ENCODE peak calls at places on chromosomes 1 and 21, in nine cellular contexts. G, I, E, D, P, T, W, N and B are unnamed samples.
A peak's percentile ranks its signal among the peaks of the same experiment; 100 is the strongest.

GRCh38 chr1:241611063-241611462 is 29.1 kb downstream of the CHML start:
- DNase-seq in W (peak; percentile 48), T (no peak), P (peak; percentile 37), D (no peak), G (peak; percentile 91), E (no peak), I (peak; percentile 23), N (peak; percentile 49), B (peak; percentile 86)

GRCh38 chr1:85638412-85638811 is 57.9 kb downstream of the CCN1 start:
- DNase-seq in E (no peak), W (no peak), P (no peak), T (no peak), I (no peak), G (no peak), N (no peak), D (no peak), B (no peak)

GRCh38 chr1:64921761-64922160 is 44.6 kb downstream of the JAK1 start:
- DNase-seq in T (no peak), N (no peak), G (no peak), W (no peak), D (no peak), E (no peak), I (no peak), P (no peak), B (no peak)

GRCh38 chr21:15252437-15252836 is 187.6 kb upstream of the NRIP1 start:
- DNase-seq in W (no peak), D (no peak), E (no peak), T (no peak), N (no peak), P (no peak), G (no peak), I (no peak), B (no peak)

GRCh38 chr21:28257276-28257675 is 735.4 kb downstream of the LTN1 start:
- DNase-seq in E (no peak), I (no peak), G (no peak), N (no peak), T (no peak), D (no peak), W (no peak), P (no peak), B (no peak)

GRCh38 chr21:45169001-45169400 is 94.6 kb downstream of the ADARB1 start:
- DNase-seq in I (no peak), P (no peak), G (no peak), E (no peak), N (no peak), D (no peak), W (no peak), T (no peak), B (no peak)

GRCh38 chr1:202018476-202019234 is 8.3 kb downstream of the ELF3 start:
- DNase-seq in T (no peak), W (peak; percentile 50), E (no peak), G (no peak), N (no peak), I (no peak), D (no peak), P (no peak), B (no peak)

GRCh38 chr1:31155216-31155806 is 84.4 kb downstream of the NKAIN1 start:
- DNase-seq in W (peak; percentile 10), E (peak; percentile 61), N (peak; percentile 56), I (peak; percentile 69), T (no peak), G (peak; percentile 79), D (peak; percentile 57), P (no peak), B (peak; percentile 79)

GRCh38 chr1:244958593-244958992 is 94.2 kb upstream of the HNRNPU start:
- DNase-seq in E (no peak), G (no peak), P (no peak), D (no peak), T (no peak), N (no peak), W (no peak), I (no peak), B (no peak)

GRCh38 chr1:112026018-112026417 is 36.5 kb upstream of the KCND3 start:
- DNase-seq in N (no peak), P (no peak), W (no peak), D (no peak), I (no peak), E (no peak), G (no peak), T (no peak), B (no peak)

GRCh38 chr1:195701149-195701548 is 907.1 kb downstream of the KCNT2 start:
- DNase-seq in N (no peak), G (no peak), I (no peak), W (no peak), E (no peak), P (no peak), D (no peak), T (no peak), B (no peak)

GRCh38 chr1:43651188-43651587 is 1.2 kb downstream of the KDM4A start:
- DNase-seq in W (no peak), E (no peak), I (no peak), G (peak; percentile 60), N (no peak), P (no peak), D (no peak), T (no peak), B (no peak)

GRCh38 chr1:19525607-19526545 is 40.5 kb upstream of the CAPZB start:
- DNase-seq in I (no peak), D (no peak), N (no peak), G (no peak), E (no peak), W (no peak), P (no peak), T (no peak), B (no peak)

GRCh38 chr1:208476825-208477170 is 232.6 kb upstream of the PLXNA2 start:
- DNase-seq in G (no peak), I (no peak), W (peak; percentile 17), E (no peak), T (no peak), D (no peak), N (no peak), P (no peak), B (no peak)